ENCODE peak calls at places on chromosomes 5 and 9, in five cellular contexts. L is GM12878, W is heart left ventricle, Z is transverse colon, F is breast epithelium. Q is an unnamed sample.

GRCh38 chr9:92001244-92001643 is 51.2 kb upstream of the ROR2 start:
- DNase-seq in L (no peak), W (no peak), Z (no peak), F (no peak), Q (no peak)

GRCh38 chr9:22238809-22239684 is 207.6 kb upstream of the DMRTA1 start:
- DNase-seq in L (no peak), W (no peak), Z (no peak), F (no peak), Q (peak; percentile 23)

GRCh38 chr5:89330087-89330486 is 447.1 kb upstream of the MEF2C start:
- DNase-seq in L (no peak), W (no peak), Z (no peak), F (no peak), Q (no peak)

GRCh38 chr9:130542457-130543228 is 36.7 kb upstream of the FUBP3 start:
- DNase-seq in L (no peak), W (no peak), Z (no peak), F (no peak), Q (no peak)

GRCh38 chr5:144206136-144206535 is 35.5 kb downstream of the KCTD16 start:
- DNase-seq in L (no peak), W (no peak), Z (no peak), F (no peak), Q (no peak)

GRCh38 chr5:34521628-34522290 is 134.4 kb upstream of the RAI14 start:
- DNase-seq in L (no peak), W (no peak), Z (no peak), F (no peak), Q (no peak)

GRCh38 chr5:16082982-16083381 is 96.6 kb downstream of the MARCHF11 start:
- DNase-seq in L (no peak), W (no peak), Z (no peak), F (no peak), Q (no peak)

GRCh38 chr9:121620777-121621437 is 30.5 kb upstream of the DAB2IP start:
- DNase-seq in L (no peak), W (peak; percentile 26), Z (no peak), F (no peak), Q (no peak)

GRCh38 chr9:76269789-76270188 is 124.4 kb downstream of the RFK start:
- DNase-seq in L (no peak), W (no peak), Z (no peak), F (no peak), Q (no peak)

GRCh38 chr5:115815693-115816225 is 700 bp downstream of the CDO1 start:
- DNase-seq in L (no peak), W (peak; percentile 29), Z (no peak), F (no peak), Q (peak; percentile 11)

GRCh38 chr5:134026521-134027202 is 21.9 kb upstream of the VDAC1 start:
- DNase-seq in L (no peak), W (peak; percentile 55), Z (peak; percentile 75), F (peak; percentile 68), Q (peak; percentile 61)

GRCh38 chr5:132431682-132432081 is 58.9 kb downstream of the IRF1 start:
- DNase-seq in L (no peak), W (no peak), Z (peak; percentile 3), F (no peak), Q (no peak)

GRCh38 chr5:132065351-132065937 is 5.0 kb downstream of the IL3 start:
- DNase-seq in L (peak; percentile 8), W (peak; percentile 43), Z (peak; percentile 50), F (peak; percentile 47), Q (peak; percentile 62)

GRCh38 chr5:36398137-36398536 is 96.4 kb upstream of the RANBP3L start:
- DNase-seq in L (no peak), W (no peak), Z (no peak), F (no peak), Q (no peak)

GRCh38 chr5:1692381-1692780 is 107.3 kb downstream of the MRPL36 start:
- DNase-seq in L (no peak), W (no peak), Z (no peak), F (no peak), Q (no peak)

GRCh38 chr9:127714020-127714835 is 1.2 kb downstream of the PTRH1 start:
- DNase-seq in L (no peak), W (no peak), Z (no peak), F (no peak), Q (no peak)

GRCh38 chr5:158406884-158407790 is 548.2 kb upstream of the CLINT1 start:
- DNase-seq in L (no peak), W (no peak), Z (no peak), F (no peak), Q (no peak)

GRCh38 chr5:114055810-114056476 is 305.9 kb upstream of the KCNN2 start:
- DNase-seq in L (no peak), W (peak; percentile 66), Z (no peak), F (no peak), Q (peak; percentile 44)

GRCh38 chr9:69744688-69745380 is 15.0 kb downstream of the PTAR1 start:
- DNase-seq in L (no peak), W (no peak), Z (no peak), F (no peak), Q (no peak)

DNA sequence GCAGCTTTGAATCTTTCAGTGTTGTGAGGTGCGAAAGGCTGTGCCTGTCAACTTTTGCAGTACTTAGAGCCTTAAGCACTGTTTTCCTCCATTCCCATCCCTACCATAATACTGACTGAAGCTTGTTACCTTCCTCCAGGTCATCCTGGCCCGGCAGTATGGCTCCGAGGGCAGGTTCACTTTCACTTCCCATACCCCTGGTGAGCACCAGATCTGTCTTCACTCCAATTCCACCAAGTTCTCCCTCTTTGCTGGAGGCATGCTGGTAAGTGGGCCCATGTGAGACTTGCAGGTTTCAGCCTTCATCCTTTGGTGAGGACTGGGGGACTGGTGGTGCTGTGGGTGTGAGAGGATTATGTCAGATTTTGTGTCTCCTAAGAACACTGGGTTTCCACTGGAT is 1.5 kb downstream of the TMED9 start:
- DNase-seq in L (no peak), W (no peak), Z (no peak), F (no peak), Q (no peak)
- H3K4me3 ChIP-seq in L (peak overlapping the region; percentile 88), W (no peak overlapping the region), Z (no peak overlapping the region), F (peak overlapping the region; percentile 98), Q (peak overlapping the region; percentile 92)

DNA sequence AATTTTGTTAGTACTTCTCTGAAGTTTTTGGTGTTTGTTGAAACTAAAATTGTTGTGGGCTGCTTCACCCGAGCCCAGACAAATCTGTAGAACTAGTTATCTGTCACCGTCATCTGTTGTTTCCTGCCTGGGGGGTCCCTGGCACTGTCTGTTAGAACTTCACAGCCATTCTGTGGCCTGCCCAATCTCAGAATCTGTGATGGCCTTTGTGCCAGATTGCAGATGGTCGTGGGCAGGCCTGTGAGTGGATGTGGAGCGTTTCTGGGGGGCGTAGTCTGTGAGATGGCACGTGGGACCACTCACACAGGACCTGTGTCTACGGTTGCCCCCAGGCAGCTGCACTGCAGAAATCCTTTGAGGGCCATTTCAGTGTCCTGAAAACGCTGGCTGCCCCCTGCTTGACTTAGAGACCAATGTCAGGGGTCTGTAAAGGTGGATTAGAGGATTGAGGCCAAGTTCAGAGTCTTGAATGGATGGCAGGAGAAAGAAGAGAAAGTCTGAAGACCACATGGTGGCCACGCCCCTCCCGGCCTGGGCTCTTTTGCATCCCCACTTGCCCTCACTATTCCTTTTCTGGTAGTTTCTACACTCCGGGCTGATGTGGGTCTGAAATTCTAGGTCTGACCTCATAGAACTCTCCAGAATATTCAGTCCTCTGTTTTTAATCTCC is 38.3 kb downstream of the TRIO start:
- DNase-seq in L (no peak), W (no peak), Z (no peak), F (no peak), Q (no peak)
- H3K27ac ChIP-seq in L (no peak overlapping the region), W (no peak overlapping the region), Z (peak overlapping the region; percentile 82), F (no peak overlapping the region), Q (no peak overlapping the region)

GRCh38 chr9:124871156-124871561 is 9.2 kb downstream of the ARPC5L start:
- DNase-seq in L (no peak), W (no peak), Z (no peak), F (no peak), Q (no peak)
- TF ChIP-seq POLR2A in L (peak; percentile 4), W (no peak), Z (no peak), F (no peak), Q (no peak)

DNA sequence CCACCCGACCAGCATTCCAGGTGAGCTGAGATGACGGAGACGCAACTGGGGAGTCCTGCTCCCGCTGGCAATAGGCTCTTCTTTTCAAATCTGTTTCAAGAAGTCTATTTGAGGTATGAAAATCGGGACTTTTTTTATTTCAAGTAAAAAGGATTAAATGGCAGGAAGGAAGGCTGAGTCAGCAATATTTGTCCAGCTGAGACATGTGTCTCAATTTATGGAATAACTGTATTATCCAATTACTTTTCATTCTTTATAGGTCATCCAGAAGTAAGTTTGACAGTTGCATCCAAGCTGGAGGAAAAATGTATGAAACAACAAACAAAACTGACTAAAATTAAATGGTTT is 221.1 kb downstream of the NR2F1-AS1 start:
- DNase-seq in L (no peak), W (no peak), Z (no peak), F (no peak), Q (no peak)
- H3K4me3 ChIP-seq in L (no peak overlapping the region), W (no peak overlapping the region), Z (no peak overlapping the region), F (no peak overlapping the region), Q (no peak overlapping the region)

DNA sequence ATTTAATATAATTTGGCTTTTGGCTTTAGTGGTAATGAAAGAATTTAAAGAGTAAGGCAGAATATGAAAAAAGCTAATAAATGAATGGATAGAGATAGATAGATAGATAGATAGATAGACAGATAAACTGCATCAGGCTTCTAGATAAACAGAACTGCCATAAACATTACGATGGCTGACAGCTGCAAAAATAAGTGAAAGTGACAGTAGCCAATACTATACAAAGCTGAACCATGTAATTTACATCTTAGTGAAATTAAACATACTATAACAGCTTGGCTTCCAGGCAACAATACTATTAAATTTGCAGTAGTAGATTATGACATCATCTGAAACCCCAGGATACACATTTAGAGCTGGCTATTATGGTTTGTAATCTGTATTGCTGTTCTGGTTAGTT is 1354.8 kb downstream of the PTPRD start:
- DNase-seq in L (no peak), W (no peak), Z (no peak), F (no peak), Q (no peak)
- H3K27ac ChIP-seq in L (no peak overlapping the region), W (no peak overlapping the region), Z (no peak overlapping the region), F (no peak overlapping the region), Q (no peak overlapping the region)

Q was measured in body of pancreas.